ENCODE peak calls at places on chromosomes 3 and 15, in nine cellular contexts. J is HCT116, A is left ventricle myocardium inferior, E is fibroblast of lung, M is vagina, S is body of pancreas, V is H1, T is astrocyte, R is MM.1S. I is an unnamed sample.

GRCh38 chr3:162376761-162377160 is 880.2 kb downstream of the OTOL1 start:
- DNase-seq in J (no peak), A (no peak), E (no peak), M (no peak), S (no peak), V (no peak), T (peak; percentile 21), R (no peak), I (no peak)

GRCh38 chr3:178629430-178630178 is 93.4 kb downstream of the KCNMB2 start:
- DNase-seq in J (no peak), A (no peak), E (no peak), M (no peak), S (no peak), V (no peak), T (no peak), R (no peak), I (no peak)

GRCh38 chr3:77412591-77412990 is 372.7 kb downstream of the ROBO2 start:
- DNase-seq in J (no peak), A (no peak), E (no peak), M (no peak), S (no peak), V (no peak), T (no peak), R (no peak), I (peak; percentile 86)

GRCh38 chr3:140441006-140441405 is 236.9 kb upstream of the TRIM42 start:
- DNase-seq in J (no peak), A (no peak), E (peak; percentile 6), M (no peak), S (peak; percentile 48), V (no peak), T (peak; percentile 78), R (no peak), I (no peak)

GRCh38 chr3:10706156-10707088 is 109.6 kb upstream of the SLC6A11 start:
- DNase-seq in J (no peak), A (no peak), E (no peak), M (no peak), S (no peak), V (no peak), T (no peak), R (no peak), I (no peak)

GRCh38 chr3:98185180-98185579 is 18.7 kb downstream of the OR5H15 start:
- DNase-seq in J (peak; percentile 10), A (no peak), E (no peak), M (no peak), S (no peak), V (no peak), T (no peak), R (peak; percentile 21), I (no peak)

GRCh38 chr3:159169828-159170227 is 368.0 kb downstream of the MFSD1 start:
- DNase-seq in J (no peak), A (no peak), E (peak; percentile 42), M (no peak), S (no peak), V (no peak), T (peak; percentile 82), R (peak; percentile 32), I (peak; percentile 57)

GRCh38 chr3:79380581-79380980 is 387.2 kb downstream of the ROBO1 start:
- DNase-seq in J (no peak), A (no peak), E (peak; percentile 14), M (no peak), S (no peak), V (no peak), T (no peak), R (no peak), I (no peak)

GRCh38 chr15:26017665-26018064 is 154.5 kb upstream of the ATP10A start:
- DNase-seq in J (no peak), A (no peak), E (no peak), M (no peak), S (no peak), V (no peak), T (no peak), R (no peak), I (no peak)

GRCh38 chr15:68570974-68571373 is 7.8 kb upstream of the CORO2B start:
- DNase-seq in J (no peak), A (no peak), E (no peak), M (no peak), S (no peak), V (no peak), T (no peak), R (no peak), I (no peak)

GRCh38 chr3:114714957-114715356 is 421.1 kb downstream of the TIGIT start:
- DNase-seq in J (no peak), A (no peak), E (no peak), M (no peak), S (no peak), V (no peak), T (no peak), R (no peak), I (no peak)

GRCh38 chr3:114716916-114717315 is 423.1 kb downstream of the TIGIT start:
- DNase-seq in J (no peak), A (no peak), E (no peak), M (no peak), S (no peak), V (no peak), T (no peak), R (no peak), I (no peak)

GRCh38 chr3:114718897-114719208 is 425.0 kb downstream of the TIGIT start:
- DNase-seq in J (no peak), A (no peak), E (no peak), M (no peak), S (peak; percentile 24), V (no peak), T (no peak), R (no peak), I (no peak)

GRCh38 chr3:114721209-114721608 is 425.9 kb downstream of the ZBTB20 start:
- DNase-seq in J (no peak), A (no peak), E (no peak), M (no peak), S (no peak), V (no peak), T (no peak), R (no peak), I (no peak)

DNA sequence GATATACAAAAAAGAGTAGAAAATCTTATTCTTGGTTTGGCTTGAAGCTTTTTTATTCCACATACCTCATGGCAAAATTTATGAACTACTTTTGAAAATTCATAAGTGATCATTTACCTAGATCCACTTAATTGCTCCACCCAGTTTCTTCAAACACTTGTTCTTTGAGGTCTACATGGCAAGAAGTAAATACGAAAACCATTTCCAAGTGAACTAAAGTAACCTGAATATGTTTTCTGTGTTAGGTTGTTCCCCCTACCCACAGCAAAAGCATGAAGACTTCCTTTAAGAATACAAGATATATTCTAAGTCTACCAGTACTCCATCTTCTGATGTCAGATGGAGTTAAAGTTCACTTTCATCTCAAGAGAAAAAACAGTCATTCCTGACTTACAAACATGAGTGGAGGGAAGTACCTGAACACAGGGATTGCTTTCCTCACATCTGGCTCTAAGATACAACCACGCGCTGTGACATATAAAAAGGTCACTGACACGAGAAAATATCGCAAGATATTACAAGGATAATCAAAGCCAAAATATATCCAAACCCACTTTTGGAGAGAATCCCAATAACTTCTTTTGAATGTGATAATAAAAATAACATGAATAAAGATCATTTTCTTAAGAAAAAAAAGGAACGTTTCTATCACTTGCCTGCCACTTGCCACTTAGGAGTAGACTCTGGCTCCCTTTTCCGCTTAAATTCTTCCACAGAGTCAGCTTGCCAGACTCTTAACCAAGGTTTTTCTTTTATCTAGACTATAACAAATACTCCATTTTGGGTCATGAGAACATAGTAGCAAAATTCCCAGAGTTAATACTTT is 424.5 kb downstream of the TIGIT start:
- DNase-seq in J (no peak), A (no peak), E (no peak), M (no peak), S (no peak), V (no peak), T (no peak), R (no peak), I (no peak)
- H3K27ac ChIP-seq in J (peak overlapping the region; percentile 63), A (peak overlapping the region; percentile 20), E (no peak overlapping the region), M (no peak overlapping the region), S (peak overlapping the region; percentile 90), V (no peak overlapping the region), T (no peak overlapping the region), R (no peak overlapping the region), I (no peak overlapping the region)

GRCh38 chr3:28315711-28316110 is 32.8 kb upstream of the ZCWPW2 start:
- DNase-seq in J (no peak), A (no peak), E (no peak), M (no peak), S (no peak), V (no peak), T (no peak), R (no peak), I (no peak)

GRCh38 chr3:28322464-28322863 is 26.1 kb upstream of the ZCWPW2 start:
- DNase-seq in J (no peak), A (no peak), E (peak; percentile 54), M (no peak), S (no peak), V (no peak), T (peak; percentile 79), R (no peak), I (peak; percentile 14)

GRCh38 chr3:28316226-28316625 is 32.3 kb upstream of the ZCWPW2 start:
- DNase-seq in J (no peak), A (no peak), E (no peak), M (no peak), S (no peak), V (no peak), T (peak; percentile 8), R (no peak), I (no peak)

GRCh38 chr3:28320981-28321380 is 27.5 kb upstream of the ZCWPW2 start:
- DNase-seq in J (no peak), A (no peak), E (no peak), M (no peak), S (no peak), V (no peak), T (no peak), R (no peak), I (no peak)

GRCh38 chr3:28317438-28318022 is 31.0 kb upstream of the ZCWPW2 start:
- DNase-seq in J (peak; percentile 28), A (no peak), E (peak; percentile 47), M (no peak), S (peak; percentile 44), V (no peak), T (peak; percentile 10), R (peak; percentile 73), I (no peak)
- TF ChIP-seq CTCF in J (peak; percentile 66), A (peak; percentile 62), E (peak; percentile 51), M (no peak), S (peak; percentile 43), V (peak; percentile 52), T (peak; percentile 56), R (peak; percentile 67), I (peak; percentile 68)

DNA sequence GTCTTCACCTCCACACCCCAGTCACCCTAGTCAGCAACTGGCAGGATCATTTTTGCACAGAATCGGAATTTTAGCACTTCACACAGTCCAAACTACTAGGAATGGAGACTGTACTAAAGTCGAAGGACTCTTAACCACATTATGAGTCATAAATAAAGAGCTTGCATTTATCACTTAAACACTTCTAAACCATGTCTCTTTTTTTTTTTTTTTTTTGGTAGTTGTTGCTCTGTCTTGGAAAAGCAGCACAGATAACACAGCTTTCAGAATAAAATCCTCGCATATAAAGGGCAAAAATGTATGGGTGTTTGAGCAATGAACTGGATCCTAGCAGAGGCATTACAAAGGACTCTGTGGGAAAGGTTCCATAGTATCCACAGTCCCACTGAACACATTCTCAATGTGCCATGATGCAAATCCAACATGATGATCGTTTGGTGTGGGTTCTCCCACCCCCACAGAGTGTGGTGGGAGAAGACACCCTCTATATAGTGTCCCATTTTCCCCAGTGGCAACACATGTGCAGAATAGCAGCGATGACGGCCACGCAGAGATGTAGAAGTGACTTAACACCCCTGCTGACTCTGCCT is 47.1 kb downstream of the FOXP1 start:
- DNase-seq in J (no peak), A (no peak), E (peak; percentile 88), M (no peak), S (no peak), V (no peak), T (peak; percentile 93), R (no peak), I (no peak)
- H3K27ac ChIP-seq in J (no peak overlapping the region), A (no peak overlapping the region), E (peak overlapping the region; percentile 89), M (no peak overlapping the region), S (no peak overlapping the region), V (no peak overlapping the region), T (peak overlapping the region; percentile 93), R (no peak overlapping the region), I (no peak overlapping the region)

GRCh38 chr15:78076231-78077052 is 1.1 kb downstream of the TBC1D2B start:
- DNase-seq in J (no peak), A (no peak), E (peak; percentile 18), M (no peak), S (no peak), V (no peak), T (no peak), R (no peak), I (no peak)
- TF ChIP-seq CTCF in J (peak; percentile 16), A (peak; percentile 24), E (no peak), M (no peak), S (no peak), V (no peak), T (peak; percentile 17), R (no peak), I (no peak)

I was measured in foreskin keratinocyte.